ENCODE peak calls at places on chromosome 15, in four cellular contexts. U is mesendoderm, J is IMR-90, H is H1. F is an unnamed sample. For H3K4me1, the result is how much of the 10 kb centered on the place peaks cover.

GRCh38 chr15:88022711-88023110 is 233.8 kb downstream of the NTRK3 start:
- DNase-seq in U (no peak), J (no peak), H (no peak), F (no peak)

GRCh38 chr15:83733206-83733605 is 79.3 kb downstream of the ADAMTSL3 start:
- DNase-seq in H (no peak), U (peak), J (peak), F (no peak)

GRCh38 chr15:38389924-38390542 is 63.9 kb upstream of the FAM98B start:
- DNase-seq in U (peak), J (peak), H (no peak), F (peak)

GRCh38 chr15:79635149-79635771 is 203.1 kb downstream of the MINAR1 start:
- DNase-seq in U (peak), J (no peak), H (no peak), F (no peak)

GRCh38 chr15:64810499-64811326 is 14.7 kb downstream of the PIF1 start:
- DNase-seq in H (no peak), J (no peak), U (peak), F (peak)

GRCh38 chr15:31261266-31262142 is 65.1 kb upstream of the KLF13 start:
- DNase-seq in H (no peak), J (no peak), U (no peak), F (peak)

GRCh38 chr15:65930134-65930533 is 60.8 kb downstream of the RAB11A start:
- DNase-seq in J (no peak), U (no peak), H (no peak), F (no peak)

GRCh38 chr15:88982304-88982945 is 69.2 kb upstream of the MFGE8 start:
- DNase-seq in U (peak), H (no peak), J (peak), F (no peak)

GRCh38 chr15:80411788-80412288 is 7.7 kb downstream of the ARNT2 start:
- DNase-seq in H (no peak), U (no peak), J (no peak), F (no peak)

GRCh38 chr15:22903427-22903826 is 65.0 kb downstream of the NIPA2 start:
- DNase-seq in H (no peak), U (no peak), J (no peak), F (no peak)

GRCh38 chr15:47975422-47975821 is 145.4 kb upstream of the SLC24A5 start:
- DNase-seq in J (no peak), H (no peak), U (no peak), F (no peak)

GRCh38 chr15:80597081-80597480 is 98.0 kb upstream of the ABHD17C start:
- DNase-seq in H (no peak), U (no peak), J (no peak), F (no peak)

GRCh38 chr15:90845201-90845949 is 23.0 kb upstream of the FURIN start:
- DNase-seq in H (no peak), U (no peak), J (peak), F (no peak)

GRCh38 chr15:90315276-90315982 is 36.7 kb upstream of the ZNF774 start:
- DNase-seq in H (no peak), J (peak), U (no peak), F (no peak)

GRCh38 chr15:64883097-64883581 is 28.6 kb upstream of the ANKDD1A start:
- DNase-seq in H (no peak), U (no peak), J (peak), F (no peak)

GRCh38 chr15:60798821-60799220 is 319.9 kb upstream of the ICE2 start:
- DNase-seq in J (peak), U (no peak), H (no peak), F (no peak)

GRCh38 chr15:99015677-99016568 is 8.3 kb upstream of the PGPEP1L start:
- DNase-seq in U (peak), H (no peak), J (no peak), F (peak)

GRCh38 chr15:101324513-101325177 is 29.6 kb upstream of the SNRPA1 start:
- DNase-seq in U (no peak), H (no peak), J (no peak), F (no peak)

GRCh38 chr15:57146394-57147140 is 228.1 kb downstream of the TCF12 start:
- DNase-seq in U (peak), H (no peak), J (peak), F (no peak)

GRCh38 chr15:83449928-83450501 is 2.9 kb downstream of the SH3GL3 start:
- DNase-seq in U (no peak), J (no peak), H (no peak), F (no peak)

GRCh38 chr15:68638953-68639500 is 60.2 kb downstream of the CORO2B start:
- DNase-seq in H (no peak), J (peak), U (no peak), F (no peak)

GRCh38 chr15:67097893-67098740 is 32.7 kb downstream of the SMAD3 start:
- DNase-seq in J (peak), H (no peak), U (no peak), F (no peak)
- H3K4me1 ChIP-seq in J (half or more), H (under half), U (under half), F (under half)

GRCh38 chr15:91980502-91981267 is 127.2 kb downstream of the SLCO3A1 start:
- DNase-seq in H (no peak), U (no peak), J (no peak), F (no peak)

GRCh38 chr15:91970142-91970541 is 116.6 kb downstream of the SLCO3A1 start:
- DNase-seq in J (peak), U (no peak), H (no peak), F (no peak)

GRCh38 chr15:91974321-91974720 is 120.8 kb downstream of the SLCO3A1 start:
- DNase-seq in H (no peak), U (no peak), J (no peak), F (no peak)

GRCh38 chr15:91973481-91973880 is 120.0 kb downstream of the SLCO3A1 start:
- DNase-seq in J (no peak), H (no peak), U (no peak), F (no peak)

DNA sequence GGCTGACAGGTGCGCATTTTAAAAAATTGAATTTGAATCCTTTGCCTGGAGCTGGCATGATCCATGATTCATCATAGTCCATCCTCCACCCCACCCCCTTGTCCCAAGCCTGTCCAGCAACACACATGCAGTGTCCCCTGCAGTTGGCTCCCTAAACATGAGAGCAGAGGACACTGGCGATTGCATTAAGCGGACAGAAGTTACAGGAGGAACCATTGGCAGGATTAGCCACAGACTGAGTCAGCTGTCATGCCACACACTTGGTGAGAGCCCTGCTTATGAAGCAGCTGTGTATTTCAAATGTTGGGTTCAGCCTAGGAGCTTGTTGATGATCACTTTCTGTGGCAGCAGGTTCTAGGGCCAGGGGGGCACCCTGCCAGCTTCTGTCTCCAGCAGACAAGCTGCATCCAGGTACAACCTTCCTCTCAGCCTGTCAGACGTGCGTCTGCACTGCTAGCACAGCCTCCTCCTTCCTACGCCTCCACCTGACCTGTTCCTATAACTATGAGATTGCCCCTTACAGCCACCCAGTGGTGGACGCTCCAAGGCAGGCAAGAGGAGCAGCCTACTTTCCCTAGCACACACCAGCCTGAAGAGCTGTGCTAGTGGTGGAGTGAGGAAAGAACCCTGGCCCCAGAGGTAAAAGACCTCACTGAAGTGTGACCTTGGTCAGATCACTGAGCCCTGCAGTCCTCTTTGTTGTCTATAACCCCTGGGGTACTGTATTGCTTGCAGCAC is 121.9 kb downstream of the SLCO3A1 start:
- DNase-seq in J (no peak), H (no peak), U (peak), F (peak)
- H4K5ac ChIP-seq in J (no peak), H (no peak), U (no peak), F (no peak)

DNA sequence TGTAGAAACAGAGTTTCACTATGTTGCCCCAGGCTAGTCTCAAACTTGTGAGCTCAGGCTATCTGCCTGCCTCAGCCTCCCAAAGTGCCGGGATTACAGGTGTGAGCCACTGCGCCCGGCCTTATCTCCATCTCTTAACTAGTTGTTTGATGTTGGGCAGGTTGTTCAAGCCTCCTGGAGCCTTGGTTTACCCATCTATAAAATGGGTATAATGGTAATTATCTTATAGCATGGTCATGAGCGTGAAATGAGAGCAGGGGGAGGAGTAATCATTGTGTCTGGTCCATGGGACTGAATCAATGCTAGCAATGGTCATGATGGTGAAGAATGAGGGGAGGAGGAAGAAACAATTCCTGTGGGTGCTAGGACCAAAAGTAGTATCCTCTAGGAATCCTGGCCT is 32.0 kb downstream of the SMAD3 start:
- DNase-seq in U (no peak), J (no peak), H (no peak), F (no peak)
- H3K9ac ChIP-seq in U (no peak), J (peak), H (no peak), F (no peak)

GRCh38 chr15:40332138-40332781 is 8.5 kb downstream of the CCDC9B start:
- DNase-seq in J (no peak), U (no peak), H (no peak), F (no peak)

GRCh38 chr15:40331026-40331425 is 7.5 kb downstream of the INAFM2 start:
- DNase-seq in H (no peak), J (no peak), U (no peak), F (no peak)

GRCh38 chr15:40329804-40330203 is 6.3 kb downstream of the INAFM2 start:
- DNase-seq in J (no peak), U (no peak), H (no peak), F (no peak)

GRCh38 chr15:40330368-40330836 is 6.9 kb downstream of the INAFM2 start:
- DNase-seq in H (no peak), U (no peak), J (peak), F (no peak)

GRCh38 chr15:40331637-40332036 is 8.1 kb downstream of the INAFM2 start:
- DNase-seq in J (no peak), U (no peak), H (no peak), F (no peak)
- H3K4me1 ChIP-seq in J (under half), U (under half), H (under half), F (under half)

GRCh38 chr15:73318463-73319351 is 50.1 kb downstream of the HCN4 start:
- DNase-seq in U (peak), H (no peak), J (no peak), F (peak)
- H4K5ac ChIP-seq in U (no peak), H (no peak), J (no peak), F (no peak)

GRCh38 chr15:73688455-73688854 is 4.3 kb downstream of the CD276 start:
- DNase-seq in H (no peak), U (no peak), J (peak), F (peak)

GRCh38 chr15:73686781-73687256 is 2.6 kb downstream of the CD276 start:
- DNase-seq in J (peak), H (no peak), U (peak), F (no peak)

GRCh38 chr15:73683624-73684536 is at the start of gene CD276:
- DNase-seq in J (peak), H (no peak), U (peak), F (peak)

GRCh38 chr15:73685561-73685960 is 1.4 kb downstream of the CD276 start:
- DNase-seq in U (no peak), J (peak), H (no peak), F (no peak)

GRCh38 chr15:73685981-73686380 is 1.8 kb downstream of the CD276 start:
- DNase-seq in H (no peak), U (no peak), J (no peak), F (no peak)
- H3K9ac ChIP-seq in H (no peak), U (peak), J (peak), F (no peak)

GRCh38 chr15:63489352-63489751 is 15.0 kb upstream of the USP3 start:
- DNase-seq in U (no peak), J (no peak), H (no peak), F (no peak)

GRCh38 chr15:63491116-63491817 is 13.1 kb upstream of the USP3 start:
- DNase-seq in U (no peak), H (no peak), J (no peak), F (no peak)

GRCh38 chr15:63490345-63491034 is 13.9 kb upstream of the USP3 start:
- DNase-seq in U (no peak), H (no peak), J (no peak), F (no peak)

GRCh38 chr15:63487076-63487757 is 17.2 kb upstream of the USP3 start:
- DNase-seq in H (peak), U (peak), J (peak), F (peak)

DNA sequence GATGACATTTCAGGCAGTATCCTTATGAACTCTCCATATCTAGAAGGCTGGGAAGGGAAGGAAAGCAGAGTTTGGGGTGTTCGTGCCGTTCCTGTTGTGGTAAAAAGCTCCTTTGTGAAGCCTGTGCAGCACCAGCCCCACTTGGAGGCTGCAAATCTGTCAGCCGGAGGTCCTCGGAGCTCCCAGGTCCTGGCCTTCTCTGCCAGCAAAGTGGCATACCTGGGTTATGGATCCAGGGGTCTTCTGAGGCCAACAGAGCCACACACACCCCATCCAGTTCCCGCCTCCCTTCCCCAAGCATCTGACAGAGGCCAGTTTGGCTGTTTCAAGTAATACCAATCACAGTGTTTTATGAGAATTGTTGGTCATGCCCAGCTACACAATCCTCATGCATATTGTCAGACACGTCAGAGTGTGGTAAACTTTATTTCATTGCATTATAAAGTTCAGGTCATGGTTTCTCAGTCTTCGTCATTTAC is 15.9 kb upstream of the USP3 start:
- DNase-seq in J (no peak), U (no peak), H (no peak), F (no peak)
- H3K4me1 ChIP-seq in J (under half), U (under half), H (under half), F (under half)

GRCh38 chr15:44102675-44103254 is 92.3 kb downstream of the FRMD5 start:
- DNase-seq in J (peak), U (no peak), H (no peak), F (no peak)

GRCh38 chr15:44097552-44097951 is 97.5 kb downstream of the FRMD5 start:
- DNase-seq in H (no peak), U (no peak), J (no peak), F (no peak)

GRCh38 chr15:44099671-44100070 is 95.4 kb downstream of the FRMD5 start:
- DNase-seq in U (no peak), H (no peak), J (peak), F (no peak)

GRCh38 chr15:44101286-44101685 is 93.8 kb downstream of the FRMD5 start:
- DNase-seq in H (no peak), J (no peak), U (no peak), F (no peak)

GRCh38 chr15:44101944-44102343 is 93.1 kb downstream of the FRMD5 start:
- DNase-seq in U (peak), H (no peak), J (peak), F (no peak)
- H4K5ac ChIP-seq in U (no peak), H (no peak), J (no peak), F (no peak)

GRCh38 chr15:77939851-77940250 is 137.7 kb downstream of the TBC1D2B start:
- DNase-seq in U (no peak), J (no peak), H (no peak), F (no peak)

GRCh38 chr15:77942611-77943211 is 134.8 kb downstream of the TBC1D2B start:
- DNase-seq in U (no peak), J (no peak), H (no peak), F (no peak)

GRCh38 chr15:77940548-77940947 is 137.0 kb downstream of the TBC1D2B start:
- DNase-seq in J (no peak), H (no peak), U (no peak), F (no peak)

GRCh38 chr15:77944002-77944867 is 133.3 kb downstream of the TBC1D2B start:
- DNase-seq in U (peak), H (peak), J (peak), F (peak)
- H3K9ac ChIP-seq in U (peak), H (no peak), J (no peak), F (peak)

GRCh38 chr15:69999392-70000085 is 98.2 kb downstream of the TLE3 start:
- DNase-seq in J (no peak), H (no peak), U (no peak), F (no peak)

GRCh38 chr15:69996321-69996720 is 101.4 kb downstream of the TLE3 start:
- DNase-seq in J (no peak), U (no peak), H (no peak), F (no peak)

GRCh38 chr15:69998541-69999391 is 99.0 kb downstream of the TLE3 start:
- DNase-seq in U (no peak), H (no peak), J (no peak), F (no peak)

GRCh38 chr15:69996842-69997478 is 100.8 kb downstream of the TLE3 start:
- DNase-seq in H (no peak), J (no peak), U (no peak), F (no peak)

GRCh38 chr15:69997701-69998273 is 99.9 kb downstream of the TLE3 start:
- DNase-seq in H (no peak), J (peak), U (no peak), F (no peak)
- H3K4me1 ChIP-seq in H (under half), J (under half), U (under half), F (under half)